ENCODE peak calls at places on chromosome 17, in eight cellular contexts. One of them, this sample, is unnamed.

GRCh38 chr17:77316191-77316641 is 175.4 kb downstream of the SEC14L1 start:
- DNase-seq in NCI-H2081: no peak
- DNase-seq in substantia nigra: peak; percentile 34
- DNase-seq in naive thymus-derived CD4-positive, alpha-beta T cell: no peak
- DNase-seq in naive thymus-derived CD8-positive, alpha-beta T cell: no peak
- DNase-seq in A549: no peak
- DNase-seq in activated CD4-positive, alpha-beta T cell treated with anti-CD3 and anti-CD28 coated beads for 36 hours: no peak
- DNase-seq in fibroblast of the aortic adventitia: peak; percentile 84
- DNase-seq in this sample: no peak

GRCh38 chr17:42781639-42782401 is 1.4 kb downstream of the WNK4 start:
- DNase-seq in A549: no peak
- DNase-seq in naive thymus-derived CD4-positive, alpha-beta T cell: no peak
- DNase-seq in naive thymus-derived CD8-positive, alpha-beta T cell: no peak
- DNase-seq in fibroblast of the aortic adventitia: peak; percentile 33
- DNase-seq in NCI-H2081: no peak
- DNase-seq in activated CD4-positive, alpha-beta T cell treated with anti-CD3 and anti-CD28 coated beads for 36 hours: no peak
- DNase-seq in substantia nigra: no peak
- DNase-seq in this sample: no peak

GRCh38 chr17:44794699-44795413 is 35.2 kb downstream of the GJC1 start:
- DNase-seq in naive thymus-derived CD8-positive, alpha-beta T cell: no peak
- DNase-seq in NCI-H2081: no peak
- DNase-seq in A549: peak; percentile 56
- DNase-seq in activated CD4-positive, alpha-beta T cell treated with anti-CD3 and anti-CD28 coated beads for 36 hours: no peak
- DNase-seq in fibroblast of the aortic adventitia: peak; percentile 74
- DNase-seq in naive thymus-derived CD4-positive, alpha-beta T cell: no peak
- DNase-seq in substantia nigra: no peak
- DNase-seq in this sample: no peak

GRCh38 chr17:70137451-70138230 is 31.7 kb upstream of the KCNJ2 start:
- DNase-seq in fibroblast of the aortic adventitia: peak; percentile 98
- DNase-seq in naive thymus-derived CD8-positive, alpha-beta T cell: no peak
- DNase-seq in activated CD4-positive, alpha-beta T cell treated with anti-CD3 and anti-CD28 coated beads for 36 hours: peak; percentile 59
- DNase-seq in A549: peak; percentile 42
- DNase-seq in substantia nigra: peak; percentile 31
- DNase-seq in naive thymus-derived CD4-positive, alpha-beta T cell: no peak
- DNase-seq in NCI-H2081: no peak
- DNase-seq in this sample: no peak

GRCh38 chr17:27378482-27379200 is 77.6 kb upstream of the KSR1 start:
- DNase-seq in naive thymus-derived CD4-positive, alpha-beta T cell: no peak
- DNase-seq in substantia nigra: no peak
- DNase-seq in activated CD4-positive, alpha-beta T cell treated with anti-CD3 and anti-CD28 coated beads for 36 hours: no peak
- DNase-seq in A549: no peak
- DNase-seq in naive thymus-derived CD8-positive, alpha-beta T cell: no peak
- DNase-seq in NCI-H2081: no peak
- DNase-seq in fibroblast of the aortic adventitia: no peak
- DNase-seq in this sample: no peak

GRCh38 chr17:73802314-73802713 is 158.1 kb upstream of the SDK2 start:
- DNase-seq in A549: no peak
- DNase-seq in substantia nigra: no peak
- DNase-seq in NCI-H2081: peak; percentile 83
- DNase-seq in naive thymus-derived CD4-positive, alpha-beta T cell: no peak
- DNase-seq in activated CD4-positive, alpha-beta T cell treated with anti-CD3 and anti-CD28 coated beads for 36 hours: no peak
- DNase-seq in fibroblast of the aortic adventitia: no peak
- DNase-seq in naive thymus-derived CD8-positive, alpha-beta T cell: no peak
- DNase-seq in this sample: no peak

GRCh38 chr17:63785556-63785955 is 11.6 kb downstream of the DDX42 start:
- DNase-seq in activated CD4-positive, alpha-beta T cell treated with anti-CD3 and anti-CD28 coated beads for 36 hours: no peak
- DNase-seq in substantia nigra: no peak
- DNase-seq in naive thymus-derived CD4-positive, alpha-beta T cell: no peak
- DNase-seq in NCI-H2081: no peak
- DNase-seq in fibroblast of the aortic adventitia: peak; percentile 61
- DNase-seq in naive thymus-derived CD8-positive, alpha-beta T cell: no peak
- DNase-seq in A549: no peak
- DNase-seq in this sample: no peak

GRCh38 chr17:40350410-40351184 is 13.9 kb downstream of the GJD3 start:
- DNase-seq in activated CD4-positive, alpha-beta T cell treated with anti-CD3 and anti-CD28 coated beads for 36 hours: no peak
- DNase-seq in NCI-H2081: peak; percentile 84
- DNase-seq in fibroblast of the aortic adventitia: no peak
- DNase-seq in naive thymus-derived CD8-positive, alpha-beta T cell: no peak
- DNase-seq in A549: no peak
- DNase-seq in naive thymus-derived CD4-positive, alpha-beta T cell: no peak
- DNase-seq in substantia nigra: no peak
- DNase-seq in this sample: no peak

GRCh38 chr17:35731239-35731931 is at the start of gene RASL10B:
- DNase-seq in A549: no peak
- DNase-seq in naive thymus-derived CD4-positive, alpha-beta T cell: peak; percentile 40
- DNase-seq in fibroblast of the aortic adventitia: no peak
- DNase-seq in naive thymus-derived CD8-positive, alpha-beta T cell: peak; percentile 41
- DNase-seq in activated CD4-positive, alpha-beta T cell treated with anti-CD3 and anti-CD28 coated beads for 36 hours: peak; percentile 81
- DNase-seq in substantia nigra: no peak
- DNase-seq in NCI-H2081: peak; percentile 64
- DNase-seq in this sample: peak; percentile 59

GRCh38 chr17:51188321-51188853 is 22.2 kb downstream of the NME2 start:
- DNase-seq in fibroblast of the aortic adventitia: no peak
- DNase-seq in naive thymus-derived CD4-positive, alpha-beta T cell: no peak
- DNase-seq in substantia nigra: no peak
- DNase-seq in NCI-H2081: no peak
- DNase-seq in activated CD4-positive, alpha-beta T cell treated with anti-CD3 and anti-CD28 coated beads for 36 hours: no peak
- DNase-seq in A549: no peak
- DNase-seq in naive thymus-derived CD8-positive, alpha-beta T cell: no peak
- DNase-seq in this sample: no peak

GRCh38 chr17:50967795-50968194 is 101.6 kb upstream of the TOB1 start:
- DNase-seq in fibroblast of the aortic adventitia: peak; percentile 77
- DNase-seq in A549: no peak
- DNase-seq in activated CD4-positive, alpha-beta T cell treated with anti-CD3 and anti-CD28 coated beads for 36 hours: no peak
- DNase-seq in naive thymus-derived CD4-positive, alpha-beta T cell: no peak
- DNase-seq in substantia nigra: no peak
- DNase-seq in naive thymus-derived CD8-positive, alpha-beta T cell: no peak
- DNase-seq in NCI-H2081: no peak
- DNase-seq in this sample: no peak

GRCh38 chr17:6139447-6139832 is 69.3 kb downstream of the WSCD1 start:
- DNase-seq in naive thymus-derived CD8-positive, alpha-beta T cell: no peak
- DNase-seq in A549: no peak
- DNase-seq in substantia nigra: no peak
- DNase-seq in naive thymus-derived CD4-positive, alpha-beta T cell: no peak
- DNase-seq in fibroblast of the aortic adventitia: no peak
- DNase-seq in NCI-H2081: no peak
- DNase-seq in activated CD4-positive, alpha-beta T cell treated with anti-CD3 and anti-CD28 coated beads for 36 hours: no peak
- DNase-seq in this sample: no peak

GRCh38 chr17:17186051-17186450 is 20.1 kb downstream of the PLD6 start:
- DNase-seq in fibroblast of the aortic adventitia: no peak
- DNase-seq in A549: no peak
- DNase-seq in activated CD4-positive, alpha-beta T cell treated with anti-CD3 and anti-CD28 coated beads for 36 hours: peak; percentile 83
- DNase-seq in naive thymus-derived CD8-positive, alpha-beta T cell: no peak
- DNase-seq in NCI-H2081: no peak
- DNase-seq in substantia nigra: no peak
- DNase-seq in naive thymus-derived CD4-positive, alpha-beta T cell: no peak
- DNase-seq in this sample: peak; percentile 52

GRCh38 chr17:77926144-77926543 is 32.4 kb upstream of the TNRC6C start:
- DNase-seq in activated CD4-positive, alpha-beta T cell treated with anti-CD3 and anti-CD28 coated beads for 36 hours: no peak
- DNase-seq in A549: no peak
- DNase-seq in NCI-H2081: no peak
- DNase-seq in naive thymus-derived CD4-positive, alpha-beta T cell: no peak
- DNase-seq in naive thymus-derived CD8-positive, alpha-beta T cell: no peak
- DNase-seq in substantia nigra: no peak
- DNase-seq in fibroblast of the aortic adventitia: no peak
- DNase-seq in this sample: no peak

GRCh38 chr17:77473615-77474226 is 333.0 kb downstream of the SEC14L1 start:
- DNase-seq in naive thymus-derived CD4-positive, alpha-beta T cell: no peak
- DNase-seq in naive thymus-derived CD8-positive, alpha-beta T cell: no peak
- DNase-seq in NCI-H2081: no peak
- DNase-seq in activated CD4-positive, alpha-beta T cell treated with anti-CD3 and anti-CD28 coated beads for 36 hours: peak; percentile 72
- DNase-seq in A549: no peak
- DNase-seq in fibroblast of the aortic adventitia: no peak
- DNase-seq in substantia nigra: no peak
- DNase-seq in this sample: peak; percentile 74

This sample was measured in Calu3.